ENCODE peak calls at places on chromosome 20, in ten cellular contexts. H is sigmoid colon, W is stomach, B is A549, R is SK-N-SH, J is transverse colon, V is HepG2, G is esophagus muscularis mucosa, A is tibial nerve, O is suprapubic skin. K is an unnamed sample.

GRCh38 chr20:17928633-17929311 is 39.8 kb downstream of the SNX5 start:
- DNase-seq in H (no peak), W (peak; percentile 72), B (no peak), R (no peak), J (peak; percentile 59), V (no peak), G (no peak), A (no peak), O (no peak), K (no peak)

GRCh38 chr20:22974354-22974753 is 60.8 kb upstream of the SSTR4 start:
- DNase-seq in H (no peak), W (peak; percentile 55), B (no peak), R (no peak), J (peak; percentile 12), V (peak; percentile 24), G (no peak), A (no peak), O (no peak), K (no peak)

GRCh38 chr20:32370897-32371296 is 12.8 kb downstream of the ASXL1 start:
- DNase-seq in H (no peak), W (no peak), B (no peak), R (no peak), J (no peak), V (no peak), G (no peak), A (no peak), O (no peak), K (no peak)

GRCh38 chr20:6635034-6635736 is 132.3 kb upstream of the BMP2 start:
- DNase-seq in H (no peak), W (no peak), B (no peak), R (no peak), J (no peak), V (no peak), G (no peak), A (no peak), O (no peak), K (no peak)

GRCh38 chr20:11497543-11497942 is 420.1 kb upstream of the BTBD3 start:
- DNase-seq in H (no peak), W (no peak), B (no peak), R (no peak), J (no peak), V (no peak), G (no peak), A (no peak), O (no peak), K (no peak)

GRCh38 chr20:10263385-10264165 is 44.9 kb downstream of the SNAP25 start:
- DNase-seq in H (no peak), W (no peak), B (no peak), R (no peak), J (no peak), V (peak; percentile 95), G (peak; percentile 85), A (no peak), O (no peak), K (no peak)

GRCh38 chr20:3890410-3890751 is 1.2 kb downstream of the PANK2 start:
- DNase-seq in H (peak; percentile 48), W (no peak), B (peak; percentile 46), R (no peak), J (no peak), V (peak; percentile 48), G (no peak), A (no peak), O (no peak), K (peak; percentile 18)

GRCh38 chr20:50403565-50404418 is 106.4 kb upstream of the PTPN1 start:
- DNase-seq in H (no peak), W (peak; percentile 63), B (no peak), R (no peak), J (no peak), V (no peak), G (no peak), A (no peak), O (no peak), K (no peak)

GRCh38 chr20:19552896-19553180 is 205.2 kb upstream of the RIN2 start:
- DNase-seq in H (no peak), W (no peak), B (no peak), R (no peak), J (no peak), V (no peak), G (no peak), A (no peak), O (no peak), K (no peak)

GRCh38 chr20:19546648-19547047 is 211.4 kb upstream of the RIN2 start:
- DNase-seq in H (no peak), W (no peak), B (no peak), R (no peak), J (no peak), V (no peak), G (no peak), A (no peak), O (no peak), K (no peak)

GRCh38 chr20:19549896-19550295 is 208.2 kb upstream of the RIN2 start:
- DNase-seq in H (no peak), W (no peak), B (no peak), R (no peak), J (no peak), V (no peak), G (no peak), A (no peak), O (no peak), K (no peak)

DNA sequence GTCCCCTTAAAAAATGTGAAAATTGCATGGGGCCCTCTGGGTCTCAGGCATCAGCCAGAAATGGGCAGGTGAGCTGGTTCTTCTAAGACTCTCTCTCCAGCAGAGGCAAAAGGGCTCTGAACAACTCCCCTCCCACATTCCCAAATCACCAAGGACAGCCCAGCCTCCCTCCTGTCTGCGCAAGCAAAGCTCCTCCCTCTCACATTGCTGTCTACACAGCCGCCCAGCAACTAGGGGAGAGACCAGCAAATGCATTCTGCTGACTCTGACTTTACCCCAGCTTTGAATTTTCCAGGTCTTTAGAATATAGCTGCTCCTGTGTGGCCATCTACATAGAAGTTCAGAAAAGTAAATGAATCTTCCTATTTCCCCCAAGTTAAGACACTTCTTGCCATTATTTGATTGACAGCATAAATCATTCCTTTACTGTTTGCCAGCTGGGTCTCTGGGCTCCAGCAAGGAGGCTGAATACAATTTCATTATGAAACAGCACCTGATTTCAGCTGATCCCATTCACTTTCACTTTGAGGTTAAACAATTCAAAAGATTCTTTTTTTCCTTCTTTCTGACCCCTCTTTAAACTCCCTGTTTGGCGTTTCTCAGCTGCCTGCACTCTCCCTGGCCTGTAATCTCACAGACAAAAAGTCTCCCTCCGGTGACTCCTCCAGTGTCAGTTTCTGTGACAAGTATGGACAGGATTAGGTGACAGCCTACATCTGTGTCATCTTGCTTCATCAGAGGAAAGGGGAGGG is 205.7 kb upstream of the RIN2 start:
- DNase-seq in H (peak; percentile 77), W (peak; percentile 49), B (peak; percentile 19), R (no peak), J (no peak), V (peak; percentile 12), G (no peak), A (no peak), O (no peak), K (peak; percentile 72)
- H3K27ac ChIP-seq in H (no peak overlapping the region), W (no peak overlapping the region), B (no peak overlapping the region), R (no peak overlapping the region), J (no peak overlapping the region), V (no peak overlapping the region), G (peak overlapping the region; percentile 40), A (no peak overlapping the region), O (no peak overlapping the region), K (peak overlapping the region; percentile 41)

GRCh38 chr20:59705651-59706101 is 101.3 kb downstream of the PHACTR3 start:
- DNase-seq in H (no peak), W (no peak), B (no peak), R (no peak), J (no peak), V (no peak), G (no peak), A (no peak), O (no peak), K (no peak)

GRCh38 chr20:59698598-59698997 is 94.3 kb downstream of the PHACTR3 start:
- DNase-seq in H (no peak), W (no peak), B (no peak), R (no peak), J (no peak), V (no peak), G (no peak), A (no peak), O (no peak), K (no peak)

GRCh38 chr20:59706106-59706693 is 101.9 kb downstream of the PHACTR3 start:
- DNase-seq in H (no peak), W (no peak), B (no peak), R (no peak), J (no peak), V (no peak), G (no peak), A (no peak), O (no peak), K (no peak)

GRCh38 chr20:59701236-59701635 is 96.9 kb downstream of the PHACTR3 start:
- DNase-seq in H (no peak), W (no peak), B (no peak), R (no peak), J (no peak), V (no peak), G (no peak), A (no peak), O (no peak), K (no peak)

GRCh38 chr20:59703046-59703445 is 98.7 kb downstream of the PHACTR3 start:
- DNase-seq in H (no peak), W (no peak), B (no peak), R (no peak), J (no peak), V (no peak), G (no peak), A (no peak), O (no peak), K (no peak)
- TF ChIP-seq EP300 in H (no peak), W (no peak), B (no peak), R (no peak), J (no peak), V (no peak), G (no peak), A (no peak), O (no peak), K (no peak)

GRCh38 chr20:62820208-62820961 is 3.5 kb downstream of the COL9A3 start:
- DNase-seq in H (no peak), W (peak; percentile 62), B (no peak), R (no peak), J (no peak), V (no peak), G (no peak), A (no peak), O (no peak), K (no peak)

GRCh38 chr20:62817975-62818591 is 1.2 kb downstream of the COL9A3 start:
- DNase-seq in H (no peak), W (no peak), B (no peak), R (no peak), J (no peak), V (no peak), G (no peak), A (no peak), O (no peak), K (no peak)

GRCh38 chr20:62816879-62817873 is at the start of gene COL9A3:
- DNase-seq in H (no peak), W (no peak), B (no peak), R (peak; percentile 72), J (no peak), V (peak; percentile 63), G (no peak), A (no peak), O (no peak), K (no peak)

GRCh38 chr20:62819494-62820174 is 2.8 kb downstream of the COL9A3 start:
- DNase-seq in H (no peak), W (no peak), B (no peak), R (no peak), J (no peak), V (no peak), G (no peak), A (no peak), O (no peak), K (no peak)

DNA sequence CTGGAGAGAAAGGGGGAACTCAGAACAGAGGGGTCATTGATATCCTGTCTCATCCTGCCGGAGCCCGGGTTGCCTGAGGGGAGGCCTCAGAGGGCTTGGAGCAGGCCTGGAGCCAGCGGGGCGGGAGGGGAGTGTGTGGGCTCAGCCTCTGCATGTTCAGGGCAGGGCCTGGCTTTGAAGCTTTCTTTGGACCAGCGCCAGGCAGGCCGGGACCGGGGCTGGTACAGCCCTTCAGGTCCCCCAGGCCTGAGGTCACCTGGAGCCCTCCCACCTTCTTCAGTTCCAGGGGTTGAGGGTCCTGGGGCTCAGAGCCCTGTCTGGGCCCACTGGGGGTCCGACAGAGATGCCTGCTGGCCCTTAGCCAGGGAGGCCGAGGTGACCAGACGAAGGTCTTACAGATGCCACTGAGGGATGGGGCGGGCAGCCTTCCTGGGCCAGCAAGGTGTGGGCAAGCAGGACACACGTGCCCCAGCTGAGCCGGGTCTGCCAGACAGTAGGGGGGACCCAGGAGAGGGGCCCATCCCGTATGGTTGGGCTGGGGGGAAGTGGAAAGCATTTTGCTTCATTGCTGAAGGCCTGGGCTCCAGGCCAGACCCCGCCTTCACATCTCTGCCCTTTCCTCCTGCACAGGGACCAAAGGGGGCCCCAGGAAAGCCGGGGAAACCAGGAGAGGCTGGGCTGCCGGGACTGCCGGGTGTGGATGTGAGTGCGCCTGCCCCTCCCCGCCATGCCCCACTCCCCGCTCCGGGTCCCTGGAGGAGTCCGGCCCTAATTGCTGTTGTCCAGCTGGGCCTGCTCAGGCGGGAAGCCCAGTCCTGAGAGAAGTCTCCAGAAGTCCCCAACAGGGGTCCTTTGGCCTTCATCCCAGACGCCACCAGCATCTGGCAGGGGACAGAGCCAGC is 2.0 kb downstream of the COL9A3 start:
- DNase-seq in H (peak; percentile 87), W (peak; percentile 81), B (no peak), R (peak; percentile 92), J (peak; percentile 56), V (peak; percentile 96), G (no peak), A (peak; percentile 68), O (no peak), K (peak; percentile 63)
- H3K4me3 ChIP-seq in H (peak overlapping the region; percentile 41), W (peak overlapping the region; percentile 0), B (no peak overlapping the region), R (no peak overlapping the region), J (no peak overlapping the region), V (peak overlapping the region; percentile 51), G (peak overlapping the region; percentile 59), A (no peak overlapping the region), O (no peak overlapping the region), K (no peak overlapping the region)

DNA sequence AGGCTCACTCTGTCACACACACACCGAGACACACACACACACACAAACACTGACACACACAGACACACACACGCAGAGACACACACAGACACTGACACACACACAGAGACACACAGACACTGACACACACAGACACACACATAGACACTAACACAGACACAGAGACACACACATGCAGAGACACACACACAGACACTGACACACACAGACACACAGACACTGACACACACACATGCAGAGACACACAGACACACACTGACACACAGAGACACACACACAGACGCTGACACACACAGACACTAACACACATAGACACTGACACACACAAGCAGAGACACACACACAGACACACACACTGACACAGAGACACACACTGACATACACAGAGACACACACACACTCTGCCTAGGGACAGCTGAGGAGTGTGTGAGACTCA is 14.3 kb upstream of the ABHD16B start:
- DNase-seq in H (no peak), W (no peak), B (no peak), R (no peak), J (no peak), V (no peak), G (no peak), A (no peak), O (no peak), K (no peak)
- H3K27ac ChIP-seq in H (peak overlapping the region; percentile 50), W (peak overlapping the region; percentile 20), B (peak overlapping the region; percentile 82), R (no peak overlapping the region), J (peak overlapping the region; percentile 48), V (no peak overlapping the region), G (peak overlapping the region; percentile 67), A (peak overlapping the region; percentile 81), O (peak overlapping the region; percentile 51), K (peak overlapping the region; percentile 80)

K was measured in ovary.